ENCODE peak calls at places on chromosomes 13 and 19, in five cellular contexts. O is NCI-H1105; D is AG09319; C is activated naive CD8-positive, alpha-beta T cell treated with anti-CD3 and anti-CD28 coated beads for 36 hours; M is NCI-H1092 treated with DMSO at 0.1 percent for 48 hours. X is an unnamed sample.
A peak's percentile ranks its signal among the peaks of the same experiment; 100 is the strongest.

GRCh38 chr19:50663280-50663790 is 14.1 kb downstream of the C19orf81 start:
- DNase-seq in D (no peak), C (no peak), M (no peak), O (peak; percentile 12), X (no peak)

GRCh38 chr13:22427783-22428182 is 753.0 kb upstream of the SGCG start:
- DNase-seq in O (no peak), C (no peak), D (no peak), M (no peak), X (no peak)

GRCh38 chr13:110055089-110055488 is 251.9 kb downstream of the COL4A1 start:
- DNase-seq in D (no peak), C (peak; percentile 3), O (no peak), M (no peak), X (no peak)

GRCh38 chr19:33410915-33411401 is 37.4 kb downstream of the CEBPG start:
- DNase-seq in M (no peak), D (no peak), O (no peak), C (no peak), X (no peak)

GRCh38 chr19:13396256-13397080 is 109.8 kb downstream of the CACNA1A start:
- DNase-seq in O (no peak), M (no peak), D (peak; percentile 24), C (no peak), X (no peak)

GRCh38 chr19:39677931-39678889 is 22.5 kb downstream of the LGALS16 start:
- DNase-seq in D (no peak), C (no peak), O (no peak), M (peak; percentile 44), X (no peak)

GRCh38 chr19:34343751-34344150 is 21.2 kb upstream of the GPI start:
- DNase-seq in D (no peak), O (no peak), C (no peak), M (no peak), X (no peak)

GRCh38 chr19:1259873-1260748 is 9.0 kb upstream of the CIRBP start:
- DNase-seq in O (no peak), D (no peak), M (no peak), C (peak; percentile 69), X (no peak)

GRCh38 chr13:31950121-31950810 is 81.3 kb upstream of the FRY start:
- DNase-seq in O (no peak), M (no peak), D (no peak), C (no peak), X (no peak)

X was measured in GM13976.